ENCODE peak calls at places on chromosomes 2 and 18, in eight cellular contexts. E is AG20443; J is iris pigment epithelial cell; V is T-helper 1 cell; U is stimulated activated CD8-positive, alpha-beta memory T cell treated with anti-CD3 and anti-CD28 coated beads, Interleukin-15, amount 100 ng/mL, for 24 hours; G is iPS-NIHi11; N is GM06990; F is ascending aorta. B is an unnamed sample.

GRCh38 chr2:20524412-20525040 is 77.7 kb downstream of the RHOB start:
- DNase-seq in E (no peak), J (no peak), V (no peak), U (no peak), G (no peak), N (peak), F (no peak), B (no peak)

GRCh38 chr18:74976331-74976909 is 232.5 kb downstream of the PTGR3 start:
- DNase-seq in E (no peak), J (no peak), V (no peak), U (no peak), G (no peak), N (no peak), F (no peak), B (no peak)

GRCh38 chr2:95392730-95393455 is 9.6 kb upstream of the FAHD2A start:
- DNase-seq in E (peak), J (no peak), V (no peak), U (no peak), G (no peak), N (no peak), F (no peak), B (no peak)

GRCh38 chr18:41940506-41941215 is 14.4 kb upstream of the PIK3C3 start:
- DNase-seq in E (peak), J (peak), V (no peak), U (no peak), G (no peak), N (no peak), F (no peak), B (no peak)

GRCh38 chr18:48629730-48630324 is 91.0 kb downstream of the CTIF start:
- DNase-seq in E (peak), J (peak), V (no peak), U (no peak), G (no peak), N (no peak), F (no peak), B (no peak)

GRCh38 chr2:128489580-128490273 is 171.1 kb upstream of the HS6ST1 start:
- DNase-seq in E (no peak), J (peak), V (no peak), U (no peak), G (no peak), N (no peak), F (no peak), B (no peak)

GRCh38 chr18:23415530-23415929 is 37.6 kb upstream of the RIOK3 start:
- DNase-seq in E (no peak), J (no peak), V (no peak), U (no peak), G (no peak), N (no peak), F (no peak), B (no peak)

GRCh38 chr18:58235001-58235436 is 191.0 kb downstream of the NEDD4L start:
- DNase-seq in E (no peak), J (no peak), V (no peak), U (no peak), G (no peak), N (no peak), F (no peak), B (no peak)

GRCh38 chr2:120066708-120067547 is 54.1 kb downstream of the EPB41L5 start:
- DNase-seq in E (no peak), J (peak), V (no peak), U (no peak), G (no peak), N (no peak), F (no peak), B (no peak)

GRCh38 chr2:50444286-50444685 is 587.6 kb downstream of the NRXN1 start:
- DNase-seq in E (no peak), J (peak), V (no peak), U (no peak), G (no peak), N (no peak), F (no peak), B (no peak)

GRCh38 chr2:217045725-217046475 is 186.0 kb upstream of the TNP1 start:
- DNase-seq in E (no peak), J (no peak), V (no peak), U (no peak), G (no peak), N (no peak), F (no peak), B (no peak)

GRCh38 chr2:190216829-190217228 is 102.8 kb downstream of the HIBCH start:
- DNase-seq in E (peak), J (no peak), V (no peak), U (no peak), G (peak), N (peak), F (no peak), B (no peak)

GRCh38 chr2:25310965-25311865 is 30.5 kb downstream of the DNMT3A start:
- DNase-seq in E (no peak), J (no peak), V (no peak), U (no peak), G (peak), N (no peak), F (no peak), B (no peak)

GRCh38 chr2:158458617-158458920 is 1.8 kb downstream of the PKP4 start:
- DNase-seq in E (no peak), J (no peak), V (no peak), U (no peak), G (no peak), N (no peak), F (no peak), B (no peak)

GRCh38 chr2:219415580-219416232 is 2.5 kb upstream of the DES start:
- DNase-seq in E (no peak), J (no peak), V (no peak), U (no peak), G (no peak), N (no peak), F (no peak), B (no peak)

GRCh38 chr2:41910126-41910525 is 137.7 kb upstream of the PKDCC start:
- DNase-seq in E (no peak), J (peak), V (no peak), U (no peak), G (no peak), N (no peak), F (no peak), B (no peak)

GRCh38 chr2:148720501-148720998 is 76.0 kb downstream of the EPC2 start:
- DNase-seq in E (peak), J (peak), V (peak), U (no peak), G (no peak), N (no peak), F (no peak), B (no peak)

GRCh38 chr2:110807520-110807919 is 75.1 kb downstream of the ACOXL start:
- DNase-seq in E (peak), J (peak), V (no peak), U (no peak), G (no peak), N (no peak), F (no peak), B (no peak)

GRCh38 chr2:18749912-18750526 is 160.7 kb upstream of the NT5C1B start:
- DNase-seq in E (peak), J (peak), V (peak), U (peak), G (peak), N (peak), F (no peak), B (peak)

GRCh38 chr2:61948661-61949457 is 43.4 kb downstream of the COMMD1 start:
- DNase-seq in E (no peak), J (no peak), V (no peak), U (no peak), G (no peak), N (no peak), F (no peak), B (no peak)

GRCh38 chr2:237165405-237166276 is 80.0 kb downstream of the COPS8 start:
- DNase-seq in E (no peak), J (peak), V (no peak), U (no peak), G (peak), N (no peak), F (no peak), B (no peak)

GRCh38 chr18:7878265-7879173 is 311.4 kb downstream of the PTPRM start:
- DNase-seq in E (no peak), J (peak), V (no peak), U (no peak), G (no peak), N (no peak), F (no peak), B (no peak)

GRCh38 chr2:218879881-218880748 is 537 bp upstream of the WNT10A start:
- DNase-seq in E (no peak), J (no peak), V (peak), U (no peak), G (peak), N (peak), F (no peak), B (no peak)

GRCh38 chr2:238299803-238300202 is 11.4 kb upstream of the PER2 start:
- DNase-seq in E (no peak), J (no peak), V (no peak), U (no peak), G (no peak), N (no peak), F (no peak), B (no peak)